ENCODE peak calls at places on chromosomes 16 and 17, in five cellular contexts. One of them, this sample, is unnamed.

GRCh38 chr17:47649972-47650524 is 329 bp downstream of the KPNB1 start:
- DNase-seq in heart right ventricle: no peak
- DNase-seq in GM06990: no peak
- DNase-seq in astrocyte of the spinal cord: peak; percentile 56
- DNase-seq in neural progenitor cell: peak; percentile 79
- DNase-seq in this sample: peak; percentile 80

GRCh38 chr17:2051388-2052237 is 3.3 kb upstream of the HIC1 start:
- DNase-seq in heart right ventricle: no peak
- DNase-seq in GM06990: no peak
- DNase-seq in astrocyte of the spinal cord: no peak
- DNase-seq in neural progenitor cell: no peak
- DNase-seq in this sample: no peak

GRCh38 chr17:38897176-38897575 is 27.3 kb downstream of the LASP1 start:
- DNase-seq in heart right ventricle: peak; percentile 86
- DNase-seq in GM06990: no peak
- DNase-seq in astrocyte of the spinal cord: no peak
- DNase-seq in neural progenitor cell: no peak
- DNase-seq in this sample: no peak

GRCh38 chr17:50763716-50764450 is 3.4 kb downstream of the ANKRD40CL start:
- DNase-seq in heart right ventricle: no peak
- DNase-seq in GM06990: no peak
- DNase-seq in astrocyte of the spinal cord: no peak
- DNase-seq in neural progenitor cell: no peak
- DNase-seq in this sample: no peak

GRCh38 chr17:14553847-14554246 is 253.0 kb downstream of the HS3ST3B1 start:
- DNase-seq in heart right ventricle: no peak
- DNase-seq in GM06990: no peak
- DNase-seq in astrocyte of the spinal cord: no peak
- DNase-seq in neural progenitor cell: no peak
- DNase-seq in this sample: no peak

GRCh38 chr17:28547623-28548416 is 4.6 kb downstream of the UNC119 start:
- DNase-seq in heart right ventricle: peak; percentile 79
- DNase-seq in GM06990: peak; percentile 82
- DNase-seq in astrocyte of the spinal cord: peak; percentile 60
- DNase-seq in neural progenitor cell: peak; percentile 85
- DNase-seq in this sample: peak; percentile 91

GRCh38 chr17:59786536-59787319 is 79.3 kb downstream of the VMP1 start:
- DNase-seq in heart right ventricle: no peak
- DNase-seq in GM06990: peak; percentile 84
- DNase-seq in astrocyte of the spinal cord: peak; percentile 100
- DNase-seq in neural progenitor cell: peak; percentile 15
- DNase-seq in this sample: peak; percentile 98

GRCh38 chr16:24544640-24545039 is 5.3 kb downstream of the RBBP6 start:
- DNase-seq in heart right ventricle: no peak
- DNase-seq in GM06990: no peak
- DNase-seq in astrocyte of the spinal cord: peak; percentile 38
- DNase-seq in neural progenitor cell: no peak
- DNase-seq in this sample: no peak

GRCh38 chr17:33981713-33982601 is 273.1 kb upstream of the CCL2 start:
- DNase-seq in heart right ventricle: no peak
- DNase-seq in GM06990: no peak
- DNase-seq in astrocyte of the spinal cord: no peak
- DNase-seq in neural progenitor cell: no peak
- DNase-seq in this sample: no peak

DNA sequence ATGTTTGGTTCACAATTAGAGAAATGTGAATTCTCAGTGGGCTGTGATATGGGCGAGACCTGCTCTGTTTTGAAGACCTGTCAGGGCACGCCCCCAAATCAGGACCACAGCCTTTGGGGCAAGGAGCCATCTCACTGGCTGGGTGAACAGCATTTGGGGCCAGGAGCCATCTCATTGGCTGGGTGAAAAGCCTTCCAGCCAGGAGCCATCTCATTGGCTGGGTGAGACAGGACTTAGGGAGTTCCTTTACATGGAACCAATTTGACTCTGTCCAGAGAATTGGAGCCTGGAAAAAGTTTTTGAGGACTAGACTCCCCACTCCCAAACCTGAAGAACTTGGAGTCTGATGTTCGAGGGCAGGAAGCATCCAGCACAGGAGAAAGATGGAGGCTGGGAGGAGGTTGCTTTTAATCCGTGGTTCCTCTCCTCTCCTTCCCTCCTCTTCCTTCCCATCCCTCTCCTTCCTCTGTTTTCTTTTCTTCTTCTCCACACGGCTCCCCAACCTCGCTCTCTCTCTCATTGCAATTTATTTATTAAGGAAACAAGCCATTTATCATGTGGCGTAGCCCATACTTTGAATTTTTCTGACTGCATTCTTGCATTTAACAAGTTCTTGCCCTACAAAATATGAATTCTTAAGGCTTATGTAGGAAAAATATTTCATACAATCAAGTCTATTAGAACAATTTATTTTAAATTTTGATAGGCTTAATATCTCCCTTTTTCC is 19.7 kb downstream of the FOXL1 start:
- DNase-seq in heart right ventricle: no peak
- DNase-seq in GM06990: no peak
- DNase-seq in astrocyte of the spinal cord: no peak
- DNase-seq in neural progenitor cell: no peak
- DNase-seq in this sample: peak; percentile 7
- H3K4me3 ChIP-seq in heart right ventricle: no peak overlapping the region
- H3K4me3 ChIP-seq in GM06990: no peak overlapping the region
- H3K4me3 ChIP-seq in astrocyte of the spinal cord: no peak overlapping the region
- H3K4me3 ChIP-seq in neural progenitor cell: no peak overlapping the region
- H3K4me3 ChIP-seq in this sample: no peak overlapping the region

GRCh38 chr16:66324785-66325184 is 41.7 kb upstream of the CDH5 start:
- DNase-seq in heart right ventricle: no peak
- DNase-seq in GM06990: no peak
- DNase-seq in astrocyte of the spinal cord: no peak
- DNase-seq in neural progenitor cell: peak; percentile 69
- DNase-seq in this sample: no peak
- TF ChIP-seq CTCF in heart right ventricle: no peak
- TF ChIP-seq CTCF in GM06990: no peak
- TF ChIP-seq CTCF in astrocyte of the spinal cord: peak; percentile 30
- TF ChIP-seq CTCF in neural progenitor cell: peak; percentile 47
- TF ChIP-seq CTCF in this sample: peak; percentile 4

GRCh38 chr17:76493505-76494167 is 7.6 kb downstream of the RHBDF2 start:
- DNase-seq in heart right ventricle: peak; percentile 24
- DNase-seq in GM06990: peak; percentile 49
- DNase-seq in astrocyte of the spinal cord: no peak
- DNase-seq in neural progenitor cell: no peak
- DNase-seq in this sample: peak; percentile 41

GRCh38 chr17:76491271-76492184 is 9.7 kb downstream of the RHBDF2 start:
- DNase-seq in heart right ventricle: peak; percentile 32
- DNase-seq in GM06990: no peak
- DNase-seq in astrocyte of the spinal cord: no peak
- DNase-seq in neural progenitor cell: no peak
- DNase-seq in this sample: peak; percentile 64

GRCh38 chr17:76495663-76496400 is 5.4 kb downstream of the RHBDF2 start:
- DNase-seq in heart right ventricle: peak; percentile 9
- DNase-seq in GM06990: no peak
- DNase-seq in astrocyte of the spinal cord: no peak
- DNase-seq in neural progenitor cell: no peak
- DNase-seq in this sample: no peak

GRCh38 chr17:76492250-76492988 is 8.8 kb downstream of the RHBDF2 start:
- DNase-seq in heart right ventricle: peak; percentile 28
- DNase-seq in GM06990: peak; percentile 75
- DNase-seq in astrocyte of the spinal cord: no peak
- DNase-seq in neural progenitor cell: no peak
- DNase-seq in this sample: peak; percentile 75

DNA sequence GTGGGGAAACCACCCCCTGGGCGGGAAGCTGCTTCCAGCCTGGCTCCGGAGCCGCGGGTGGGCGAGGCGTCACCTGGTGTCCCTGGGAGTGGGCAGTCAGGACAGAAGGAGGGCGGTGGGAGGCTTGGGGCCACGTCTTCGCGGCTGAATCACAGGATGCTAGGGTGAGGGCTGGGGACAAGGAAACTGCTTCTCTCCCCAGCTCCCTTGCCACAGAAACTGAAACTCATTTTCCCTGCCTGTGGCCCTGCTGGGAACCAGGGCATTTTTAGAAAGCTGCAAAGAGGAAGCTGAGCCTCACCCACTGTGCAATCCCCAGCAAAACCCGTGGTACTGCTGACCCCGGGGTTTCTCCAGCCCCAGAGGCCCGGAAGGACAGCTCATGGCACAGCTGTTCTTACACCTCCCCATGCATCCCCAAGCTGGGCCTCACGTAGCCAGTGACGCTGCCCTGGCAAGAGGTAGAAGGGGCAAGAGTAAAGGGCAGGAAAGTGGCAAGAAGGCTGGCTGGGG is 8.2 kb downstream of the RHBDF2 start:
- DNase-seq in heart right ventricle: peak; percentile 62
- DNase-seq in GM06990: peak; percentile 73
- DNase-seq in astrocyte of the spinal cord: peak; percentile 87
- DNase-seq in neural progenitor cell: no peak
- DNase-seq in this sample: peak; percentile 86
- H3K4me3 ChIP-seq in heart right ventricle: no peak overlapping the region
- H3K4me3 ChIP-seq in GM06990: peak overlapping the region; percentile 37
- H3K4me3 ChIP-seq in astrocyte of the spinal cord: no peak overlapping the region
- H3K4me3 ChIP-seq in neural progenitor cell: no peak overlapping the region
- H3K4me3 ChIP-seq in this sample: peak overlapping the region; percentile 47

DNA sequence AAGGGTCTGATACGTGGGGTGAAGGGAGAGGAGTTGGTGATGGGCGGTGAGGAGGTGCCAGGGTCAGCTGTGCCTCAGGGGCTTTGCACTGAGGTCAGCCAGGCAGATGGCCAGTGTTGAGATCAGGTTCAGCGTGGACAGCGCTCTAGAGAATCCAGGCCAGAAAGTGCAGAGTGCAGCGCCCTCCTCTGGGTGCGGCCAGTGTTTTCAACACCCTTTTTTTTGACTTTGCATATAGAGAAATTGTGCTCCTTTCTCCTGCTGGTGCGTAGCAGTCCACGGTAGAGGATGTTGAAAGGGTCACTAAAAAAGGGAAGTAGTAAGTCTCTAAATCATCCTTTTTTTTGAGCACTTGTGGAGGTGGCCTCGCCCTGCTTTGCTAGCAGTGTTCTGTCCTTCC is 53.9 kb downstream of the BANP start:
- DNase-seq in heart right ventricle: no peak
- DNase-seq in GM06990: no peak
- DNase-seq in astrocyte of the spinal cord: no peak
- DNase-seq in neural progenitor cell: peak; percentile 49
- DNase-seq in this sample: no peak
- TF ChIP-seq CTCF in heart right ventricle: peak; percentile 15
- TF ChIP-seq CTCF in GM06990: peak; percentile 19
- TF ChIP-seq CTCF in astrocyte of the spinal cord: peak; percentile 24
- TF ChIP-seq CTCF in neural progenitor cell: peak; percentile 52
- TF ChIP-seq CTCF in this sample: no peak

GRCh38 chr16:29734826-29735225 is 11.0 kb downstream of the C16orf54 start:
- DNase-seq in heart right ventricle: no peak
- DNase-seq in GM06990: no peak
- DNase-seq in astrocyte of the spinal cord: no peak
- DNase-seq in neural progenitor cell: no peak
- DNase-seq in this sample: no peak
- H3K4me3 ChIP-seq in heart right ventricle: no peak overlapping the region
- H3K4me3 ChIP-seq in GM06990: no peak overlapping the region
- H3K4me3 ChIP-seq in astrocyte of the spinal cord: no peak overlapping the region
- H3K4me3 ChIP-seq in neural progenitor cell: no peak overlapping the region
- H3K4me3 ChIP-seq in this sample: no peak overlapping the region

DNA sequence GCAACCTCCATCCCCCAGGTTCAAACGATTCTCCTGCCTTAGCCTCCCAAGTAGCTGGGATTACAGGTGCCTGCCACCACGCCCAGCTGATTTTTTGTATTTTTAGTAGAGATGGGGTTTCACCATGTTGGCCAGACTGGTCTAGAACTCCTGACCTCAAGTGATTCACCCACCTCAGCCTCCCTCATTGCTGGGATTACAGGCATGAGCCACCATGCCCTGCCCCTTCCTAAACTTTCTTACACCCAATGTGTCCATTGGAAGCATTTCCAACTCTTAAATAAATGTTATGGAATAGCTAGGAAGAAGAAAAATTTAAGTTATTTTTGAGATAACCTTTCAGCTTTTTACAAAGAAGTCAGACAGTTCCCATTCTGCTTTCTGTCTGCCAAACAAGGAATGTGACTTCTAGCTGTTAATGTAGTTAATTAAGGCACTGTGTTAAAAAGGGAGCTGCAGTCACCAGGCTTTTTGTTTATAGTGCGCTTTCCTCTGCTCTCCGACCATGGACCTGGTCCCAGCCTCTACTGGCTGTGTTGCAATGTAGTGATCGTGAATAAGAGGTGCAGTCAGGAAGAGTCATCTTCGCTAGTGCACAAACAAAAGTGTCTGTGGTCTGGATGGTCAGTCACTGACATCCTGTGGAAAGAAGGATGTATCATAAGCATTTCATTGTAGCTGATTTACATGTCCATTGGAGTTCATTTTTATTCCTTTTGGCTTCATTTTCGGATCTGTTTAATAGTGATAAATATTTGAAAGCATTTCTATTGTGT is 39.7 kb downstream of the USP10 start:
- DNase-seq in heart right ventricle: no peak
- DNase-seq in GM06990: no peak
- DNase-seq in astrocyte of the spinal cord: peak; percentile 78
- DNase-seq in neural progenitor cell: no peak
- DNase-seq in this sample: no peak
- TF ChIP-seq CTCF in heart right ventricle: no peak
- TF ChIP-seq CTCF in GM06990: no peak
- TF ChIP-seq CTCF in astrocyte of the spinal cord: no peak
- TF ChIP-seq CTCF in neural progenitor cell: no peak
- TF ChIP-seq CTCF in this sample: no peak

DNA sequence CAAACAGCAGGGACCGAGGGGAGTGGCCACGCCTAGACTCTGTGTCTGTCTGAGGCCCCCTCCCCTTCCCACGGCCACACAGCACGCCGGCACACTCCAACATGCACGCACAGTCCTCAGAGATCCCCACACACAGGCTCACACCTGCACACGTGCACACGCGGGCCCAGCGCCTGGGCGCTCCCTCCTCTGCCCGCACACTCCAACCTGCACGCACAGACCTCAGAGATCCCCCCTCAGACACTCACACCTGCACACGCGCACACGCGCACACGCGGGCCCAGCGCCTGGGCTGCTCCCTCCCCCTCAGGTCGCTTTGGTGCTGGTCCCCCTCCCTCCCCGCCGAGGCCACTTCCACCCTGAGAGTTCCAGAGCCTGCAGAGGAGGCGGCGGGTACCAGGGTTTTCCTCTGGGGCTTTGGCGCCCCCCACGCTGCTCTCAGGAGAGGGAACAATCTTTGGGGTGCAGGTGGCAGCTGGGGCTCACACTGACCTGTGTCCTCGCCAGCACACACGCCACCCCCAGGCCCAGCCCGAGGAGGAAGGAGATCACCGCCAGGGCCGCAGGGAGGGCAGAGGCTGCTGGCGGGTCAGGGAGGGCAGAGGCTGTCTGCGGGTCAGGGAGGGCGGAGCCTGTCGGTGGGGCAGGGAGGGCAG is 1.6 kb downstream of the CD7 start:
- DNase-seq in heart right ventricle: peak; percentile 15
- DNase-seq in GM06990: no peak
- DNase-seq in astrocyte of the spinal cord: no peak
- DNase-seq in neural progenitor cell: peak; percentile 58
- DNase-seq in this sample: no peak
- H3K4me3 ChIP-seq in heart right ventricle: no peak overlapping the region
- H3K4me3 ChIP-seq in GM06990: no peak overlapping the region
- H3K4me3 ChIP-seq in astrocyte of the spinal cord: no peak overlapping the region
- H3K4me3 ChIP-seq in neural progenitor cell: no peak overlapping the region
- H3K4me3 ChIP-seq in this sample: no peak overlapping the region

This sample was measured in GM12865.